ENCODE peak calls at places on chromosome 19, in eight cellular contexts. One of them, this sample, is unnamed.

GRCh38 chr19:11204943-11205349 is 7.6 kb upstream of the KANK2 start:
- DNase-seq in neural crest cell: no peak
- DNase-seq in NCI-H510A treated with DMSO at 0.1 percent for 48 hours: no peak
- DNase-seq in RPMI8226: peak
- DNase-seq in osteocyte: peak
- DNase-seq in NCI-H2081: no peak
- DNase-seq in GM20000: no peak
- DNase-seq in activated CD4-positive, alpha-beta T cell treated with anti-CD3 and anti-CD28 coated beads for 24 hours: no peak
- DNase-seq in this sample: no peak

GRCh38 chr19:32339988-32340874 is 5.2 kb upstream of the ZNF507 start:
- DNase-seq in neural crest cell: peak
- DNase-seq in NCI-H510A treated with DMSO at 0.1 percent for 48 hours: no peak
- DNase-seq in RPMI8226: peak
- DNase-seq in osteocyte: no peak
- DNase-seq in NCI-H2081: peak
- DNase-seq in GM20000: peak
- DNase-seq in activated CD4-positive, alpha-beta T cell treated with anti-CD3 and anti-CD28 coated beads for 24 hours: peak
- DNase-seq in this sample: no peak

GRCh38 chr19:50535672-50536071 is 22.0 kb upstream of the ASPDH start:
- DNase-seq in neural crest cell: no peak
- DNase-seq in NCI-H510A treated with DMSO at 0.1 percent for 48 hours: no peak
- DNase-seq in RPMI8226: no peak
- DNase-seq in osteocyte: no peak
- DNase-seq in NCI-H2081: no peak
- DNase-seq in GM20000: no peak
- DNase-seq in activated CD4-positive, alpha-beta T cell treated with anti-CD3 and anti-CD28 coated beads for 24 hours: no peak
- DNase-seq in this sample: no peak

GRCh38 chr19:52685811-52686210 is 47.7 kb upstream of the ZNF83 start:
- DNase-seq in neural crest cell: no peak
- DNase-seq in NCI-H510A treated with DMSO at 0.1 percent for 48 hours: no peak
- DNase-seq in RPMI8226: no peak
- DNase-seq in osteocyte: no peak
- DNase-seq in NCI-H2081: no peak
- DNase-seq in GM20000: no peak
- DNase-seq in activated CD4-positive, alpha-beta T cell treated with anti-CD3 and anti-CD28 coated beads for 24 hours: no peak
- DNase-seq in this sample: no peak

GRCh38 chr19:33390120-33390907 is 16.8 kb downstream of the CEBPG start:
- DNase-seq in neural crest cell: no peak
- DNase-seq in NCI-H510A treated with DMSO at 0.1 percent for 48 hours: no peak
- DNase-seq in RPMI8226: no peak
- DNase-seq in osteocyte: no peak
- DNase-seq in NCI-H2081: peak
- DNase-seq in GM20000: no peak
- DNase-seq in activated CD4-positive, alpha-beta T cell treated with anti-CD3 and anti-CD28 coated beads for 24 hours: no peak
- DNase-seq in this sample: no peak

GRCh38 chr19:5126498-5127223 is 157.7 kb downstream of the KDM4B start:
- DNase-seq in neural crest cell: no peak
- DNase-seq in NCI-H510A treated with DMSO at 0.1 percent for 48 hours: no peak
- DNase-seq in RPMI8226: no peak
- DNase-seq in osteocyte: no peak
- DNase-seq in NCI-H2081: no peak
- DNase-seq in GM20000: peak
- DNase-seq in activated CD4-positive, alpha-beta T cell treated with anti-CD3 and anti-CD28 coated beads for 24 hours: no peak
- DNase-seq in this sample: no peak

GRCh38 chr19:5024282-5024681 is 55.4 kb downstream of the KDM4B start:
- DNase-seq in neural crest cell: no peak
- DNase-seq in NCI-H510A treated with DMSO at 0.1 percent for 48 hours: no peak
- DNase-seq in RPMI8226: no peak
- DNase-seq in osteocyte: no peak
- DNase-seq in NCI-H2081: no peak
- DNase-seq in GM20000: no peak
- DNase-seq in activated CD4-positive, alpha-beta T cell treated with anti-CD3 and anti-CD28 coated beads for 24 hours: no peak
- DNase-seq in this sample: no peak

GRCh38 chr19:15123900-15124299 is 16.7 kb downstream of the SYDE1 start:
- DNase-seq in neural crest cell: no peak
- DNase-seq in NCI-H510A treated with DMSO at 0.1 percent for 48 hours: no peak
- DNase-seq in RPMI8226: no peak
- DNase-seq in osteocyte: no peak
- DNase-seq in NCI-H2081: peak
- DNase-seq in GM20000: no peak
- DNase-seq in activated CD4-positive, alpha-beta T cell treated with anti-CD3 and anti-CD28 coated beads for 24 hours: no peak
- DNase-seq in this sample: no peak

GRCh38 chr19:12886943-12887747 is at the start of gene KLF1:
- DNase-seq in neural crest cell: no peak
- DNase-seq in NCI-H510A treated with DMSO at 0.1 percent for 48 hours: no peak
- DNase-seq in RPMI8226: no peak
- DNase-seq in osteocyte: no peak
- DNase-seq in NCI-H2081: no peak
- DNase-seq in GM20000: no peak
- DNase-seq in activated CD4-positive, alpha-beta T cell treated with anti-CD3 and anti-CD28 coated beads for 24 hours: no peak
- DNase-seq in this sample: no peak

GRCh38 chr19:29583196-29584006 is 22.7 kb upstream of the POP4 start:
- DNase-seq in neural crest cell: no peak
- DNase-seq in NCI-H510A treated with DMSO at 0.1 percent for 48 hours: no peak
- DNase-seq in RPMI8226: no peak
- DNase-seq in osteocyte: no peak
- DNase-seq in NCI-H2081: no peak
- DNase-seq in GM20000: no peak
- DNase-seq in activated CD4-positive, alpha-beta T cell treated with anti-CD3 and anti-CD28 coated beads for 24 hours: no peak
- DNase-seq in this sample: no peak

This sample was measured in vagina.